ENCODE peak calls at places on chromosomes 6 and 20, in six cellular contexts. One of them, this sample, is unnamed.

GRCh38 chr20:36775196-36775595 is 1.6 kb upstream of the DSN1 start:
- DNase-seq in cardiac fibroblast: no peak
- DNase-seq in cardiac septum: peak
- DNase-seq in ovary: no peak
- DNase-seq in choroid plexus epithelial cell: no peak
- DNase-seq in left colon: no peak
- DNase-seq in this sample: no peak

GRCh38 chr6:133854167-133854632 is 34.7 kb upstream of the TCF21 start:
- DNase-seq in cardiac fibroblast: no peak
- DNase-seq in cardiac septum: no peak
- DNase-seq in ovary: no peak
- DNase-seq in choroid plexus epithelial cell: no peak
- DNase-seq in left colon: no peak
- DNase-seq in this sample: no peak

GRCh38 chr6:137497722-137498463 is 3.7 kb upstream of the OLIG3 start:
- DNase-seq in cardiac fibroblast: no peak
- DNase-seq in cardiac septum: no peak
- DNase-seq in ovary: no peak
- DNase-seq in choroid plexus epithelial cell: no peak
- DNase-seq in left colon: no peak
- DNase-seq in this sample: no peak

GRCh38 chr6:127684501-127684900 is 107.5 kb downstream of the C6orf58 start:
- DNase-seq in cardiac fibroblast: no peak
- DNase-seq in cardiac septum: no peak
- DNase-seq in ovary: no peak
- DNase-seq in choroid plexus epithelial cell: no peak
- DNase-seq in left colon: no peak
- DNase-seq in this sample: no peak

GRCh38 chr6:89260832-89261231 is 43.7 kb upstream of the GABRR1 start:
- DNase-seq in cardiac fibroblast: no peak
- DNase-seq in cardiac septum: no peak
- DNase-seq in ovary: no peak
- DNase-seq in choroid plexus epithelial cell: peak
- DNase-seq in left colon: no peak
- DNase-seq in this sample: no peak

GRCh38 chr20:52118696-52119095 is 72.9 kb downstream of the ZFP64 start:
- DNase-seq in cardiac fibroblast: no peak
- DNase-seq in cardiac septum: no peak
- DNase-seq in ovary: no peak
- DNase-seq in choroid plexus epithelial cell: no peak
- DNase-seq in left colon: no peak
- DNase-seq in this sample: no peak

GRCh38 chr20:37007898-37008649 is 56.6 kb upstream of the SAMHD1 start:
- DNase-seq in cardiac fibroblast: peak
- DNase-seq in cardiac septum: no peak
- DNase-seq in ovary: no peak
- DNase-seq in choroid plexus epithelial cell: peak
- DNase-seq in left colon: no peak
- DNase-seq in this sample: peak

GRCh38 chr6:3471286-3471685 is 14.4 kb upstream of the SLC22A23 start:
- DNase-seq in cardiac fibroblast: no peak
- DNase-seq in cardiac septum: no peak
- DNase-seq in ovary: no peak
- DNase-seq in choroid plexus epithelial cell: no peak
- DNase-seq in left colon: no peak
- DNase-seq in this sample: no peak

GRCh38 chr6:36491378-36491965 is 48.7 kb downstream of the KCTD20 start:
- DNase-seq in cardiac fibroblast: peak
- DNase-seq in cardiac septum: no peak
- DNase-seq in ovary: no peak
- DNase-seq in choroid plexus epithelial cell: peak
- DNase-seq in left colon: no peak
- DNase-seq in this sample: no peak

GRCh38 chr6:53441035-53441493 is 92.3 kb upstream of the ELOVL5 start:
- DNase-seq in cardiac fibroblast: no peak
- DNase-seq in cardiac septum: no peak
- DNase-seq in ovary: no peak
- DNase-seq in choroid plexus epithelial cell: no peak
- DNase-seq in left colon: no peak
- DNase-seq in this sample: peak

GRCh38 chr20:60361761-60362410 is 403.7 kb downstream of the CDH26 start:
- DNase-seq in cardiac fibroblast: no peak
- DNase-seq in cardiac septum: no peak
- DNase-seq in ovary: no peak
- DNase-seq in choroid plexus epithelial cell: no peak
- DNase-seq in left colon: no peak
- DNase-seq in this sample: no peak

GRCh38 chr6:13472976-13473645 is 14.3 kb downstream of the GFOD1 start:
- DNase-seq in cardiac fibroblast: no peak
- DNase-seq in cardiac septum: no peak
- DNase-seq in ovary: no peak
- DNase-seq in choroid plexus epithelial cell: no peak
- DNase-seq in left colon: no peak
- DNase-seq in this sample: no peak

GRCh38 chr6:93581371-93581770 is 162.0 kb upstream of the EPHA7 start:
- DNase-seq in cardiac fibroblast: no peak
- DNase-seq in cardiac septum: no peak
- DNase-seq in ovary: no peak
- DNase-seq in choroid plexus epithelial cell: no peak
- DNase-seq in left colon: no peak
- DNase-seq in this sample: no peak

GRCh38 chr6:7761047-7761446 is 35.1 kb downstream of the BMP6 start:
- DNase-seq in cardiac fibroblast: peak
- DNase-seq in cardiac septum: no peak
- DNase-seq in ovary: no peak
- DNase-seq in choroid plexus epithelial cell: peak
- DNase-seq in left colon: no peak
- DNase-seq in this sample: peak

This sample was measured in fibroblast of mammary gland.